ENCODE peak calls at places on chromosomes 16 and 17, in five cellular contexts. D is GM12878, R is stomach, N is spleen, V is transverse colon. Z is an unnamed sample. For H3K4me1, the result is how much of the 10 kb centered on the place peaks cover.

GRCh38 chr17:75684249-75684648 is 17.1 kb downstream of the SAP30BP start:
- DNase-seq in V (no peak), R (no peak), N (peak), D (no peak), Z (no peak)

GRCh38 chr16:1331712-1332617 is 1.5 kb upstream of the BAIAP3 start:
- DNase-seq in R (peak), V (peak), D (peak), N (peak), Z (peak)

GRCh38 chr17:77126519-77126918 is 14.2 kb upstream of the SEC14L1 start:
- DNase-seq in V (peak), N (no peak), R (peak), D (no peak), Z (no peak)

GRCh38 chr16:51402785-51403184 is 251.7 kb upstream of the SALL1 start:
- DNase-seq in D (no peak), N (no peak), V (no peak), R (peak), Z (no peak)

GRCh38 chr16:69924777-69925191 is 26.4 kb upstream of the CLEC18A start:
- DNase-seq in N (no peak), R (no peak), V (no peak), D (no peak), Z (peak)

GRCh38 chr17:7060165-7060890 is 16.4 kb upstream of the SLC16A11 start:
- DNase-seq in D (no peak), V (no peak), R (peak), N (no peak), Z (no peak)

GRCh38 chr16:67963325-67964321 is 4.8 kb downstream of the SLC12A4 start:
- DNase-seq in N (peak), D (no peak), V (no peak), R (peak), Z (peak)

GRCh38 chr16:85963746-85964370 is 64.9 kb downstream of the IRF8 start:
- DNase-seq in R (peak), D (no peak), N (no peak), V (peak), Z (no peak)

GRCh38 chr17:56597495-56597990 is 4.0 kb downstream of the NOG start:
- DNase-seq in D (no peak), N (no peak), R (no peak), V (no peak), Z (peak)

GRCh38 chr16:87149051-87149450 is 168.1 kb downstream of the C16orf95 start:
- DNase-seq in V (no peak), N (no peak), R (no peak), D (no peak), Z (no peak)

GRCh38 chr17:15742051-15742795 is 10.1 kb downstream of the TBC1D26 start:
- DNase-seq in N (no peak), V (no peak), R (no peak), D (no peak), Z (no peak)

GRCh38 chr17:74096456-74096855 is 107.0 kb upstream of the RPL38 start:
- DNase-seq in V (no peak), R (no peak), D (no peak), N (no peak), Z (no peak)

GRCh38 chr17:58340623-58340876 is 11.5 kb downstream of the SUPT4H1 start:
- DNase-seq in V (no peak), R (no peak), N (no peak), D (no peak), Z (no peak)

GRCh38 chr17:65088621-65089385 is 32.3 kb upstream of the GNA13 start:
- DNase-seq in N (no peak), V (no peak), D (no peak), R (no peak), Z (no peak)

GRCh38 chr17:18008496-18009268 is 30.3 kb downstream of the ATPAF2 start:
- DNase-seq in N (no peak), R (no peak), D (no peak), V (no peak), Z (no peak)

GRCh38 chr16:79698341-79698753 is 97.8 kb upstream of the MAF start:
- DNase-seq in V (no peak), N (no peak), R (no peak), D (no peak), Z (no peak)

GRCh38 chr16:5633845-5634440 is 536.3 kb upstream of the EEF2KMT start:
- DNase-seq in N (no peak), V (no peak), R (no peak), D (no peak), Z (peak)

GRCh38 chr17:75313941-75314550 is 24.8 kb upstream of the SLC25A19 start:
- DNase-seq in V (peak), D (no peak), N (no peak), R (no peak), Z (no peak)

GRCh38 chr17:39755550-39756375 is 18.0 kb downstream of the GRB7 start:
- DNase-seq in D (peak), V (peak), R (no peak), N (peak), Z (no peak)

GRCh38 chr17:80195671-80196529 is 24.2 kb downstream of the SGSH start:
- DNase-seq in R (no peak), N (peak), V (no peak), D (no peak), Z (peak)

GRCh38 chr16:5622234-5622884 is 524.8 kb upstream of the EEF2KMT start:
- DNase-seq in V (no peak), N (no peak), R (no peak), D (no peak), Z (no peak)

GRCh38 chr16:29961127-29961478 is 776 bp upstream of the TMEM219 start:
- DNase-seq in N (no peak), R (no peak), D (no peak), V (no peak), Z (no peak)

GRCh38 chr17:521561-522325 is 169.1 kb upstream of the RPH3AL start:
- DNase-seq in R (no peak), D (no peak), V (no peak), N (no peak), Z (no peak)

GRCh38 chr16:54507091-54507490 is 220.5 kb upstream of the IRX3 start:
- DNase-seq in D (no peak), N (no peak), V (no peak), R (no peak), Z (no peak)

GRCh38 chr16:66935319-66936011 is at the start of gene CES2:
- DNase-seq in N (peak), V (peak), D (no peak), R (peak), Z (peak)

GRCh38 chr17:47275245-47275984 is 21.8 kb downstream of the ITGB3 start:
- DNase-seq in N (no peak), V (peak), R (peak), D (no peak), Z (peak)

GRCh38 chr17:67053438-67054000 is 9.2 kb downstream of the CACNG1 start:
- DNase-seq in R (no peak), N (peak), D (no peak), V (no peak), Z (no peak)

GRCh38 chr16:3292604-3293003 is 9.3 kb downstream of the ZNF263 start:
- DNase-seq in R (no peak), N (no peak), D (no peak), V (no peak), Z (no peak)

GRCh38 chr16:83068686-83069085 is 441.9 kb downstream of the CDH13 start:
- DNase-seq in N (no peak), V (no peak), R (no peak), D (no peak), Z (no peak)

GRCh38 chr16:54363760-54364159 is 77.2 kb upstream of the IRX3 start:
- DNase-seq in D (no peak), R (no peak), N (no peak), V (no peak), Z (no peak)

GRCh38 chr16:72493681-72494415 is 321.9 kb upstream of the PMFBP1 start:
- DNase-seq in N (no peak), R (no peak), V (no peak), D (no peak), Z (no peak)

GRCh38 chr16:85265161-85265784 is 153.0 kb upstream of the CIBAR2 start:
- DNase-seq in D (no peak), V (no peak), R (no peak), N (no peak), Z (no peak)

GRCh38 chr17:910503-911194 is 68.9 kb downstream of the NXN start:
- DNase-seq in N (no peak), V (no peak), D (no peak), R (no peak), Z (no peak)

GRCh38 chr17:82531431-82531881 is 11.9 kb downstream of the FOXK2 start:
- DNase-seq in R (no peak), D (no peak), V (no peak), N (no peak), Z (no peak)

GRCh38 chr17:74862108-74862901 is 2.6 kb upstream of the GRIN2C start:
- DNase-seq in D (no peak), R (peak), V (peak), N (peak), Z (peak)

GRCh38 chr16:69745232-69745612 is 9.5 kb downstream of the NOB1 start:
- DNase-seq in N (peak), D (no peak), V (no peak), R (no peak), Z (no peak)

GRCh38 chr16:25487888-25488287 is 203.9 kb upstream of the HS3ST4 start:
- DNase-seq in R (no peak), D (no peak), V (no peak), N (no peak), Z (no peak)
- H3K4me1 ChIP-seq in R (under half), D (under half), V (under half), N (under half), Z (under half)

GRCh38 chr17:42613699-42614295 is 4.3 kb downstream of the TUBG1 start:
- DNase-seq in R (no peak), V (no peak), D (no peak), N (no peak), Z (no peak)

GRCh38 chr17:42603318-42603717 is 5.9 kb downstream of the RETREG3 start:
- DNase-seq in R (no peak), V (no peak), N (no peak), D (no peak), Z (no peak)

GRCh38 chr17:42612013-42612412 is 2.5 kb downstream of the TUBG1 start:
- DNase-seq in V (no peak), D (no peak), N (no peak), R (no peak), Z (no peak)

GRCh38 chr17:42609182-42609813 is at the start of the genes RETREG3 and TUBG1:
- DNase-seq in R (peak), N (peak), V (peak), D (peak), Z (peak)

GRCh38 chr17:42608692-42609181 is 437 bp downstream of the RETREG3 start:
- DNase-seq in N (no peak), D (no peak), R (no peak), V (no peak), Z (peak)
- TF ChIP-seq POLR2AphosphoS5 in N (no peak), D (no peak), R (no peak), V (no peak), Z (no peak)

GRCh38 chr16:22190169-22191088 is 15.6 kb upstream of the EEF2K start:
- DNase-seq in D (peak), V (peak), N (peak), R (peak), Z (peak)

GRCh38 chr16:22188595-22189442 is 17.3 kb upstream of the EEF2K start:
- DNase-seq in R (peak), D (peak), V (peak), N (peak), Z (peak)

GRCh38 chr16:22186517-22186916 is 19.6 kb upstream of the EEF2K start:
- DNase-seq in V (no peak), D (no peak), R (no peak), N (no peak), Z (peak)

GRCh38 chr16:22189473-22190168 is 16.5 kb upstream of the EEF2K start:
- DNase-seq in N (peak), D (no peak), R (peak), V (peak), Z (peak)

GRCh38 chr16:22188267-22188594 is 17.8 kb upstream of the EEF2K start:
- DNase-seq in D (no peak), N (no peak), R (no peak), V (no peak), Z (no peak)
- H3K4me1 ChIP-seq in D (under half), N (under half), R (under half), V (under half), Z (under half)

DNA sequence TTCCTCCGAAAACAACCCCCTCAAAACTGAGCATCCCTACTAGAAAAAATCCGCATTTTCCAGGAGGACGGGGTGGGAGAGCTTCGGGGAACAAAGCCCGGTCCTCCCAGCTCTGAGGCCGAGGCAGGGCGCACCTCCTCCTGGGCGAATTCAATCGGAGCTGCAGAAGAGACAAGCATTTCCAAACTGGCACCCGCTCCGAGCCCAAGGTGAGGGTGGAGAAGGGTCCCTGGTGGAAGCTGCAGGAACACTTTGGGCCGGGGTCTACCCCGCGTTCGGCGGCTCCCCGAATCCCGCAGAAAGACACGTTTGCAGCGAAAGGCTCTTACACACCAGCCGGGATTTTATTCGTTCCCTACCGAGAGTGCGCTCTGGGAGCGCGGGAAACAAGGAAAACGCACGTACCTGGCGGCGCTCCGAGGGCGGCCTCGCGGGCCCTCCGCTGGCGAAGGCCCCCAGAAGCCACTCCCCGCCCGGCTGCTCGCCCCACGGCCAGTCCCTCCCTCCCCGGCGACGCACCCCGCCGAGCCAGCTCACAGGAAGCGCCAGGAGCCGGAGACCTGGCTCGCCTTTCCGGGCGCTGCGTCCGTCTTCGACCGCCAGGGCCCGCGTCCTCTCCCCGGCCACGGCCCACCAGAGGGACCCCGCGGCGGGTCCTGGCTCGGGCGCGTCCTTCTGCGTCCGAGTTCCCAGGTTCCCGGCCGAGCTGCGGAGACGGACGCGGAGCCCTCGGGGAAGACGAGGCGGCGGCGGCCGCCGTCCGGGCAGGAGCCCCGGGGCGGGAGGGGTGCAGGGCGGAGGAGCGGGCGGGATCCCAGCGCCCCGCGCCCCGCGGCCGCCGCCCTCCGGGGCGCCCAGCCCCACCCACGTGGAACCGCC is 49.8 kb upstream of the BAHCC1 start:
- DNase-seq in N (peak), R (peak), V (peak), D (no peak), Z (peak)
- TF ChIP-seq POLR2AphosphoS5 in N (peak), R (peak), V (peak), D (peak), Z (no peak)

GRCh38 chr17:81291662-81292061 is 3.4 kb downstream of the SLC38A10 start:
- DNase-seq in V (peak), R (peak), D (no peak), N (peak), Z (peak)

GRCh38 chr17:81289627-81290026 is 5.5 kb downstream of the SLC38A10 start:
- DNase-seq in N (no peak), D (no peak), R (no peak), V (no peak), Z (no peak)

GRCh38 chr17:81288715-81289114 is 6.4 kb downstream of the SLC38A10 start:
- DNase-seq in N (no peak), D (no peak), R (no peak), V (no peak), Z (no peak)

GRCh38 chr17:81292450-81292849 is 2.7 kb downstream of the SLC38A10 start:
- DNase-seq in N (no peak), D (no peak), R (no peak), V (no peak), Z (no peak)

DNA sequence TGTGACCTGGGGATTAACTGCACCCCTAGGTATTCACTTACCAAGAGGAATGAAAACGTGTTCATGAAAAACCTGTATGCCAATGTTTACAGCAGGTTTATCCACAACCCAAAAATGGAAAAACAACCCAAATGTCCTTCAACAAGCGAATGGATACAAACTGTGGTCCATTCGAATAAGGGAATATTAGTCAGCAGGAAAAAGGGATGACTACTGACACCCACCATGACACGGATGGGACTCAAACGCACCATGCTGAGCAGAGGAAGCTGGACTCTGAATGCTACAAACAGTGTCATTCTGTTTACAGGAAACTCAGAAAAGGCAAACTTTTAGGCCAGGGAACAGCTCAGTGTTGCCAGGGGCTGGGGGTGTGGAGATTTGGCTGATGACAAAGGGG is 4.9 kb downstream of the SLC38A10 start:
- DNase-seq in V (no peak), D (no peak), N (no peak), R (no peak), Z (no peak)
- H3K4me1 ChIP-seq in V (under half), D (under half), N (half or more), R (half or more), Z (under half)

DNA sequence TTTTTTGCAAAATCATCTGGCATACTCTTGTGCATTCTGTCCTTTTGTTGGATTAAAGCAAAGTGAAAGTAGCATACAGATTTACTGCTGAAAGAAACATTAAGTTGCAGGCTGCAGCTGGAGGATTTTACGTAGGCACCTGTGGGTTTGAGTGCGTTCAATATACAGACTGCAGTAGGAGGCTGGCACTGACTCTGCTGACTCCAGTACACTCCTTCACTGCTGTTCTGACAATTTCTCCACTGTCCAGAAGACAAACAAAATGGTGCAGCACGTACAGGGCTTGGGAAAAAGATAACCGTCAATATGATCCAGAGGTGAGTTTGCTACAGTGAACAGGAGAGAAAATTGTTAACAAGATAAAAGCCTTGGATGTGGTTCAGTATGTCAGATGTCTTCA is 73.3 kb downstream of the TANC2 start:
- DNase-seq in V (no peak), D (no peak), R (no peak), N (no peak), Z (no peak)
- TF ChIP-seq POLR2AphosphoS5 in V (no peak), D (no peak), R (no peak), N (no peak), Z (no peak)

DNA sequence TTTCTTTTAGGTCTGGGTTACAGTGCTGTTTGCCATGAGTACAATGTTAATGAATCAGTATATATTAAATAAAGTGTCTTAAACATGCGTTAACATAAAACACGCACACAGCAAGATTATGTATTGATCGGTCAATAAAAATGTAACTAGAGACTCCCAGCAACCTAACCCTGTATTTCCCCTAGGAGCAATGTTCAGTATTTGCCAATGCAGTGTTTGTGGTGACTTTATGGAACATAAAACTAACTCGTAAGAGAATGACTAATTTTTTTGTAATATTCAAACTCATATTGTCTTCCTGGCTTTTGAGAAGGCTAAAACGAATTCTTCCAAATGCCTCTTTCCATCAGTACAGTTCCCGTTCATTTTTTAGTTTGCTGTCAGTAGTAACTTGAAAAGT is 22.5 kb downstream of the PRKAR1A start:
- DNase-seq in R (no peak), N (no peak), D (no peak), V (no peak), Z (no peak)
- H3K4me1 ChIP-seq in R (under half), N (under half), D (under half), V (under half), Z (under half)

Z was measured in GM23338.